ENCODE peak calls at places on chromosomes 1 and 21, in four cellular contexts. P, N, U and T are unnamed samples.

GRCh38 chr1:21198929-21199328 is 22.2 kb upstream of the EIF4G3 start:
- DNase-seq in U (no peak), N (no peak), P (no peak), T (no peak)

GRCh38 chr21:36913247-36914169 is 53.0 kb downstream of the HLCS start:
- DNase-seq in N (no peak), U (no peak), P (no peak), T (no peak)

GRCh38 chr1:241086686-241087085 is 270.3 kb downstream of the RGS7 start:
- DNase-seq in N (no peak), P (no peak), U (no peak), T (no peak)

GRCh38 chr1:60895167-60896124 is 186.9 kb upstream of the NFIA start:
- DNase-seq in P (no peak), N (peak), U (no peak), T (no peak)

GRCh38 chr1:6483761-6484117 is 7.7 kb downstream of the PLEKHG5 start:
- DNase-seq in N (no peak), P (no peak), U (no peak), T (no peak)

GRCh38 chr1:155170806-155171205 is 2.3 kb downstream of the KRTCAP2 start:
- DNase-seq in N (no peak), U (no peak), P (no peak), T (no peak)

GRCh38 chr1:153174624-153175023 is 23.9 kb upstream of the SPRR2G start:
- DNase-seq in P (no peak), N (no peak), U (no peak), T (no peak)

GRCh38 chr1:79614762-79615161 is 608.2 kb upstream of the ADGRL4 start:
- DNase-seq in N (no peak), U (no peak), P (no peak), T (no peak)

GRCh38 chr21:36858320-36858957 is 108.0 kb downstream of the HLCS start:
- DNase-seq in U (peak), P (no peak), N (no peak), T (no peak)

GRCh38 chr21:46056450-46056903 is 41.4 kb upstream of the COL6A2 start:
- DNase-seq in U (no peak), N (no peak), P (no peak), T (no peak)
- TF ChIP-seq POLR2A in U (no peak), N (no peak), P (no peak), T (no peak)

GRCh38 chr1:89538361-89538760 is 13.7 kb downstream of the LRRC8B start:
- DNase-seq in U (no peak), N (peak), P (no peak), T (no peak)
- TF ChIP-seq TAF1 in U (no peak), N (no peak), P (no peak), T (no peak)

GRCh38 chr1:225471453-225472301 is 43.8 kb upstream of the LBR start:
- DNase-seq in P (no peak), U (no peak), N (no peak), T (no peak)
- TF ChIP-seq POLR2AphosphoS5 in P (no peak), U (no peak), N (no peak), T (no peak)

GRCh38 chr1:100360790-100361232 is 8.5 kb downstream of the CDC14A start:
- DNase-seq in U (no peak), N (peak), P (no peak), T (no peak)

GRCh38 chr1:100363831-100364230 is 11.5 kb downstream of the CDC14A start:
- DNase-seq in U (no peak), N (no peak), P (no peak), T (no peak)

GRCh38 chr1:100361249-100362089 is 9.2 kb downstream of the CDC14A start:
- DNase-seq in U (no peak), P (no peak), N (no peak), T (no peak)

GRCh38 chr1:100364731-100365130 is 12.4 kb downstream of the CDC14A start:
- DNase-seq in N (no peak), U (no peak), P (no peak), T (no peak)

GRCh38 chr1:100362821-100363466 is 10.6 kb downstream of the CDC14A start:
- DNase-seq in N (peak), P (no peak), U (no peak), T (no peak)
- TF ChIP-seq POLR2A in N (peak), P (no peak), U (no peak), T (no peak)

DNA sequence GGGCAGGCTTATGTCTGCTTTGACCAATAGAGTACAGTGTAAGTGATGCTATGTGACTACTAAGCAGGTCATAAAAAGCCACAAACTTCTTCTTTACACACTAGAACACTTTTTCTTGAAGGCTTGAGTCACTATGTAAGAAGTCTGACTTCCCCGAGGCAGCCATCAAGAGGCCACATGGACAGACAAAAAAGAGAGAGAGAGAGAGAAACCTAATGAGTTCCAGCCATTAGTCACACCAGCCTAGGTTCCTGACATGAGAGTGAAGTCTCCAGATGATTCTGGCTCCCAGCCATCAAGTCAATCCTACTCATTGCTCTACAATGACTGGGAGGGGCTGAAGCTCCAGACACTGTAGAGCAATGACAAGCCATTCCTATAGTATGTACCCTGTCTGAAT is 101.4 kb downstream of the LHX9 start:
- DNase-seq in P (no peak), U (no peak), N (no peak), T (no peak)
- TF ChIP-seq TAF1 in P (no peak), U (no peak), N (no peak), T (no peak)

GRCh38 chr1:36157973-36158826 is 2.2 kb downstream of the MAP7D1 start:
- DNase-seq in U (no peak), N (no peak), P (no peak), T (no peak)

GRCh38 chr1:36154765-36155559 is 998 bp upstream of the MAP7D1 start:
- DNase-seq in P (no peak), U (no peak), N (no peak), T (no peak)

GRCh38 chr1:36156329-36157114 is 562 bp downstream of the MAP7D1 start:
- DNase-seq in U (no peak), N (peak), P (peak), T (peak)

GRCh38 chr1:36155560-36156328 is at the start of gene MAP7D1:
- DNase-seq in P (peak), N (peak), U (peak), T (peak)

DNA sequence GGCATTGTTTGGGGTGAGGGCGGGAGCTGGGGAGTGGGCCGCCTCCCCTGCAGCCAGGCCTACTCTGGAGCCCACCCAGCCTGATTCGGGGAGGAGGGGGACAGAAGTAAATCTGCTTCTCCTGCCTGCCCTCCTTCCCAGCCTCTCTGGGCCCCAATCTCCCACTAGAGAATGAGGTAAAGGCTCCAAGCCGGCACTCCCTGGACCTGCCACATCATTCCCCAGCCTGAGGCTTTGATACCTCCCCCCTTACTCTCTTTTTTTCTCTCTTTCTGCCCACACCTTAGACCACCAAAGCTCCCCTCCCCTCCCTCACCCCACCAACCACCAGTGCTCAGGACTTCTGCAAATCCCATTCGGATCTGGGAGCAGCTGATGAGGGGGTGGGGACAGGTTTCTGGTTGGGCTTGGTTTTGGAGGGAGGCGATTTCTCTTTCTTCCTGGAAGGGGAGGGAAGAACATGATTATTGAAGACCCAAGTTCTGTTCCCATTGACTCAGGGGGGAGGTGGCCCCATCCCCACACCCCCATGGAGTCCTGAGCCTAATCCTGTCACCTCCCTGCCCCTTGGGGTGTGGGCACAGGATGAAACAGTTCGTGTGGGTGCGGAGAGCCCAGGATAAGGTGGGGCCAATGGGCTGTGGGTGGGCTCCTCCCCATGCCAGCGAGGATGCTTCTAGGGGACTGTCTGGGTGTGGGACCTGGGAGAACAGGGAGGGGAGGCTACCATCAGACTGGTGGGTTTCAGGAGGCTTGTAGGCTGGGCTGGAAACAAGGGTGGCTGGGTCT is 1.3 kb downstream of the MAP7D1 start:
- DNase-seq in N (peak), P (no peak), U (no peak), T (no peak)
- TF ChIP-seq POLR2AphosphoS5 in N (no peak), P (no peak), U (no peak), T (no peak)

DNA sequence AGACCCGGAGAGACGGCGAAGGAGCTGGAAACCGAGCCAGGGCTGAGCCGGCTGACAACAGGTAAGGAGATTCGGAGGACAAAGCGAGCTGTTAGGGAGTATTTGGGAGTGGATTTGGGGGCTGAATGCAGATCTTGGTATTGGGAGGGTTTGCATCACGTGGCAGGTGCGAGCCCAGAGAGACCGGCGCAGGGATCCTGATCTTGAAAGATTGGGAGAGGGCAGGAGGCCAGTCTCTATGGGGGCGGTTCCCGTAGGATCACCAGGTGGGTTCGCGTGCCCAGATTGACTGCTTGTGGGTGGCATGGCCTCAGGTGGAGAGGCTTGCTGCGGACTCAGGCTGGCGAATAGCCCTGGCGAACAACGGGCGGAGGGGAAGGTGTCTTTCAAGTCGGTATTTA is 204 bp downstream of the CIART start:
- DNase-seq in N (no peak), U (no peak), P (no peak), T (no peak)
- TF ChIP-seq POLR2A in N (no peak), U (no peak), P (no peak), T (no peak)

DNA sequence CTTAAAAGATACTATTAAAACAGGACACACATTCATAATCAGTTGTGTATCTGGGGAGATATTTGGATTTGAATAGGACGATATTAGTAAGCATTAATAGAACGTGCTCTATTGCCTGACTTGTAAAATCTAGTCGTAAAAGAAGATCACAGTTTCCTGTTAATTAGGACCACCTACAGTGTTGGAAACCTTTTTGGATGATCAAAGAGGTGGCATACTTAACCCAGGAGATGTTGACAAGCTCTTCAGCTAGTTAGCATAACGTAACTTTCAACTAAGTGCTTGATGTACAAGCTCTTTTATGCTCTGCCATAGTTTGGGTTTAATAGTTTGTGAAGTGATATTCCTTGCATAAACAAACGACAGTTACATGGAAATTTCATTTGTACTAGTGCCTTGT is 293.3 kb upstream of the NR5A2 start:
- DNase-seq in N (no peak), U (no peak), P (no peak), T (no peak)
- TF ChIP-seq TAF1 in N (no peak), U (no peak), P (no peak), T (no peak)